ENCODE peak calls at places on chromosomes 16 and 17, in four cellular contexts. One of them, this sample, is unnamed.
A peak's percentile ranks its signal among the peaks of the same experiment; 100 is the strongest.

GRCh38 chr17:80649672-80650338 is 105.2 kb downstream of the RPTOR start:
- DNase-seq in NCI-H2029: no peak
- DNase-seq in CD8-positive, alpha-beta memory T cell: no peak
- DNase-seq in CD8-positive, alpha-beta T cell: peak; percentile 53
- DNase-seq in this sample: peak; percentile 95

GRCh38 chr17:40362696-40363479 is 1.6 kb downstream of the GJD3 start:
- DNase-seq in CD8-positive, alpha-beta T cell: peak; percentile 77
- DNase-seq in NCI-H2029: peak; percentile 39
- DNase-seq in CD8-positive, alpha-beta memory T cell: peak; percentile 62
- DNase-seq in this sample: peak; percentile 99

GRCh38 chr17:65576939-65577338 is 15.5 kb upstream of the AXIN2 start:
- DNase-seq in NCI-H2029: no peak
- DNase-seq in CD8-positive, alpha-beta T cell: no peak
- DNase-seq in CD8-positive, alpha-beta memory T cell: no peak
- DNase-seq in this sample: no peak

GRCh38 chr17:82881900-82882714 is 42.3 kb upstream of the ZNF750 start:
- DNase-seq in CD8-positive, alpha-beta T cell: no peak
- DNase-seq in NCI-H2029: no peak
- DNase-seq in CD8-positive, alpha-beta memory T cell: no peak
- DNase-seq in this sample: no peak

GRCh38 chr17:57782051-57782490 is 37.0 kb upstream of the CCDC182 start:
- DNase-seq in CD8-positive, alpha-beta T cell: no peak
- DNase-seq in CD8-positive, alpha-beta memory T cell: no peak
- DNase-seq in NCI-H2029: no peak
- DNase-seq in this sample: no peak

GRCh38 chr16:82835487-82836160 is 208.9 kb downstream of the CDH13 start:
- DNase-seq in NCI-H2029: no peak
- DNase-seq in CD8-positive, alpha-beta T cell: no peak
- DNase-seq in CD8-positive, alpha-beta memory T cell: no peak
- DNase-seq in this sample: no peak

GRCh38 chr16:69823831-69824563 is 61.9 kb downstream of the WWP2 start:
- DNase-seq in NCI-H2029: no peak
- DNase-seq in CD8-positive, alpha-beta T cell: no peak
- DNase-seq in CD8-positive, alpha-beta memory T cell: no peak
- DNase-seq in this sample: no peak

GRCh38 chr17:20922128-20922670 is 120.6 kb downstream of the USP22 start:
- DNase-seq in CD8-positive, alpha-beta T cell: no peak
- DNase-seq in CD8-positive, alpha-beta memory T cell: no peak
- DNase-seq in NCI-H2029: no peak
- DNase-seq in this sample: peak; percentile 83

GRCh38 chr16:74740795-74741304 is 33.8 kb downstream of the FA2H start:
- DNase-seq in CD8-positive, alpha-beta T cell: no peak
- DNase-seq in CD8-positive, alpha-beta memory T cell: no peak
- DNase-seq in NCI-H2029: peak; percentile 55
- DNase-seq in this sample: peak; percentile 96

GRCh38 chr16:50781043-50781442 is 39.2 kb downstream of the CYLD start:
- DNase-seq in NCI-H2029: no peak
- DNase-seq in CD8-positive, alpha-beta T cell: no peak
- DNase-seq in CD8-positive, alpha-beta memory T cell: no peak
- DNase-seq in this sample: no peak

GRCh38 chr17:69344939-69345338 is 18.0 kb upstream of the ABCA5 start:
- DNase-seq in CD8-positive, alpha-beta T cell: no peak
- DNase-seq in NCI-H2029: no peak
- DNase-seq in CD8-positive, alpha-beta memory T cell: no peak
- DNase-seq in this sample: no peak

GRCh38 chr17:81976332-81977210 is 858 bp upstream of the ASPSCR1 start:
- DNase-seq in CD8-positive, alpha-beta memory T cell: no peak
- DNase-seq in NCI-H2029: peak; percentile 67
- DNase-seq in CD8-positive, alpha-beta T cell: no peak
- DNase-seq in this sample: no peak

GRCh38 chr16:52071101-52071500 is 475.8 kb downstream of the TOX3 start:
- DNase-seq in CD8-positive, alpha-beta memory T cell: no peak
- DNase-seq in NCI-H2029: no peak
- DNase-seq in CD8-positive, alpha-beta T cell: no peak
- DNase-seq in this sample: no peak

GRCh38 chr17:33292981-33293867 is at the start of gene ASIC2:
- DNase-seq in NCI-H2029: peak; percentile 20
- DNase-seq in CD8-positive, alpha-beta memory T cell: no peak
- DNase-seq in CD8-positive, alpha-beta T cell: no peak
- DNase-seq in this sample: no peak

GRCh38 chr17:62755139-62755851 is 52.8 kb downstream of the MARCHF10 start:
- DNase-seq in CD8-positive, alpha-beta memory T cell: no peak
- DNase-seq in CD8-positive, alpha-beta T cell: no peak
- DNase-seq in NCI-H2029: no peak
- DNase-seq in this sample: no peak

GRCh38 chr16:89453662-89454321 is 36.6 kb downstream of the ANKRD11 start:
- DNase-seq in CD8-positive, alpha-beta T cell: no peak
- DNase-seq in NCI-H2029: no peak
- DNase-seq in CD8-positive, alpha-beta memory T cell: no peak
- DNase-seq in this sample: peak; percentile 89

GRCh38 chr17:64216030-64216384 is 47.1 kb downstream of the TEX2 start:
- DNase-seq in CD8-positive, alpha-beta memory T cell: no peak
- DNase-seq in CD8-positive, alpha-beta T cell: no peak
- DNase-seq in NCI-H2029: no peak
- DNase-seq in this sample: peak; percentile 84

GRCh38 chr17:28725660-28726395 is at the start of gene TLCD1:
- DNase-seq in CD8-positive, alpha-beta memory T cell: peak; percentile 59
- DNase-seq in NCI-H2029: peak; percentile 79
- DNase-seq in CD8-positive, alpha-beta T cell: peak; percentile 48
- DNase-seq in this sample: peak; percentile 97

GRCh38 chr16:19252904-19253303 is 32.6 kb upstream of the CLEC19A start:
- DNase-seq in CD8-positive, alpha-beta memory T cell: no peak
- DNase-seq in CD8-positive, alpha-beta T cell: no peak
- DNase-seq in NCI-H2029: no peak
- DNase-seq in this sample: no peak

GRCh38 chr17:11144358-11145233 is 96.4 kb upstream of the SHISA6 start:
- DNase-seq in NCI-H2029: no peak
- DNase-seq in CD8-positive, alpha-beta memory T cell: no peak
- DNase-seq in CD8-positive, alpha-beta T cell: no peak
- DNase-seq in this sample: no peak

GRCh38 chr17:51355314-51356083 is 95.2 kb downstream of the UTP18 start:
- DNase-seq in NCI-H2029: no peak
- DNase-seq in CD8-positive, alpha-beta T cell: no peak
- DNase-seq in CD8-positive, alpha-beta memory T cell: no peak
- DNase-seq in this sample: no peak

GRCh38 chr17:15947331-15947730 is 2.4 kb downstream of the ADORA2B start:
- DNase-seq in NCI-H2029: no peak
- DNase-seq in CD8-positive, alpha-beta memory T cell: no peak
- DNase-seq in CD8-positive, alpha-beta T cell: no peak
- DNase-seq in this sample: peak; percentile 97

GRCh38 chr17:77211681-77212080 is 70.9 kb downstream of the SEC14L1 start:
- DNase-seq in CD8-positive, alpha-beta memory T cell: no peak
- DNase-seq in CD8-positive, alpha-beta T cell: no peak
- DNase-seq in NCI-H2029: no peak
- DNase-seq in this sample: peak; percentile 79

GRCh38 chr17:57544834-57545463 is 200.2 kb downstream of the CCDC182 start:
- DNase-seq in CD8-positive, alpha-beta memory T cell: no peak
- DNase-seq in CD8-positive, alpha-beta T cell: no peak
- DNase-seq in NCI-H2029: no peak
- DNase-seq in this sample: no peak

GRCh38 chr16:56609463-56609921 is 1.1 kb downstream of the MT2A start:
- DNase-seq in CD8-positive, alpha-beta memory T cell: peak; percentile 45
- DNase-seq in CD8-positive, alpha-beta T cell: peak; percentile 73
- DNase-seq in NCI-H2029: peak; percentile 37
- DNase-seq in this sample: peak; percentile 86

GRCh38 chr17:41972571-41973411 is 6.2 kb downstream of the CNP start:
- DNase-seq in NCI-H2029: no peak
- DNase-seq in CD8-positive, alpha-beta memory T cell: no peak
- DNase-seq in CD8-positive, alpha-beta T cell: no peak
- DNase-seq in this sample: peak; percentile 91

GRCh38 chr16:75043175-75043937 is 44.5 kb downstream of the ZNRF1 start:
- DNase-seq in NCI-H2029: no peak
- DNase-seq in CD8-positive, alpha-beta memory T cell: no peak
- DNase-seq in CD8-positive, alpha-beta T cell: no peak
- DNase-seq in this sample: no peak

GRCh38 chr17:69567130-69567529 is 152.6 kb downstream of the MAP2K6 start:
- DNase-seq in NCI-H2029: no peak
- DNase-seq in CD8-positive, alpha-beta T cell: no peak
- DNase-seq in CD8-positive, alpha-beta memory T cell: no peak
- DNase-seq in this sample: no peak

GRCh38 chr17:1111599-1112443 is 68.0 kb downstream of the ABR start:
- DNase-seq in CD8-positive, alpha-beta T cell: no peak
- DNase-seq in CD8-positive, alpha-beta memory T cell: no peak
- DNase-seq in NCI-H2029: peak; percentile 53
- DNase-seq in this sample: peak; percentile 50

GRCh38 chr16:79980650-79981521 is 380.3 kb upstream of the MAF start:
- DNase-seq in CD8-positive, alpha-beta memory T cell: no peak
- DNase-seq in CD8-positive, alpha-beta T cell: no peak
- DNase-seq in NCI-H2029: no peak
- DNase-seq in this sample: no peak

GRCh38 chr17:78766225-78766624 is 15.8 kb downstream of the CYTH1 start:
- DNase-seq in CD8-positive, alpha-beta memory T cell: no peak
- DNase-seq in CD8-positive, alpha-beta T cell: no peak
- DNase-seq in NCI-H2029: no peak
- DNase-seq in this sample: no peak